ENCODE peak calls at places on chromosome 6, in five cellular contexts. P, X, M, B and H are unnamed samples.

GRCh38 chr6:137977814-137978213 is 110.8 kb downstream of the TNFAIP3 start:
- DNase-seq in P (no peak), X (no peak), M (no peak), B (no peak), H (no peak)

GRCh38 chr6:47319867-47320266 is 10.2 kb upstream of the TNFRSF21 start:
- DNase-seq in P (no peak), X (no peak), M (no peak), B (no peak), H (no peak)

GRCh38 chr6:93677297-93677965 is 258.1 kb upstream of the EPHA7 start:
- DNase-seq in P (no peak), X (no peak), M (no peak), B (no peak), H (no peak)

GRCh38 chr6:137602311-137602710 is 108.1 kb upstream of the OLIG3 start:
- DNase-seq in P (no peak), X (no peak), M (no peak), B (no peak), H (no peak)

GRCh38 chr6:106468935-106469334 is 108.4 kb downstream of the CRYBG1 start:
- DNase-seq in P (no peak), X (no peak), M (no peak), B (no peak), H (no peak)

GRCh38 chr6:27154696-27155095 is 92.8 kb upstream of the PRSS16 start:
- DNase-seq in P (no peak), X (no peak), M (no peak), B (no peak), H (no peak)

GRCh38 chr6:149052350-149053106 is 265.0 kb upstream of the TAB2 start:
- DNase-seq in P (no peak), X (no peak), M (no peak), B (no peak), H (no peak)

GRCh38 chr6:79672631-79673065 is 41.5 kb downstream of the SH3BGRL2 start:
- DNase-seq in P (peak), X (no peak), M (no peak), B (no peak), H (no peak)